ENCODE peak calls at places on chromosomes 4 and X, in four cellular contexts. F, D, H and Q are unnamed samples.
A peak's percentile ranks its signal among the peaks of the same experiment; 100 is the strongest.

GRCh38 chr4:38939150-38939549 is 71.5 kb downstream of the FAM114A1 start:
- DNase-seq in H (no peak), F (no peak), D (no peak), Q (no peak)

GRCh38 chrX:374566-374965 is 12.1 kb downstream of the PPP2R3B start:
- DNase-seq in D (no peak), F (no peak), H (no peak), Q (peak; percentile 37)

GRCh38 chr4:141826260-141826659 is 189.9 kb downstream of the IL15 start:
- DNase-seq in F (no peak), D (no peak), H (no peak), Q (peak; percentile 6)

GRCh38 chr4:150997141-150997540 is 17.9 kb downstream of the LRBA start:
- DNase-seq in H (no peak), D (no peak), F (no peak), Q (no peak)

GRCh38 chr4:21469438-21470032 is 479.0 kb downstream of the KCNIP4 start:
- DNase-seq in H (peak; percentile 2), F (no peak), D (no peak), Q (peak; percentile 20)

GRCh38 chrX:37783284-37783683 is 3.4 kb downstream of the CYBB start:
- DNase-seq in D (no peak), H (no peak), F (no peak), Q (no peak)

GRCh38 chr4:5870220-5870619 is 22.7 kb downstream of the CRMP1 start:
- DNase-seq in H (no peak), F (no peak), D (no peak), Q (no peak)

GRCh38 chrX:427812-428725 is 41.4 kb upstream of the PPP2R3B start:
- DNase-seq in F (peak; percentile 25), D (no peak), H (no peak), Q (peak; percentile 78)

GRCh38 chr4:8067274-8067936 is 91.2 kb downstream of the ABLIM2 start:
- DNase-seq in D (no peak), H (no peak), F (no peak), Q (no peak)

GRCh38 chr4:73891739-73892405 is 22.7 kb downstream of the CXCL1 start:
- DNase-seq in D (no peak), H (no peak), F (no peak), Q (peak; percentile 94)

GRCh38 chr4:5472166-5472565 is 236.2 kb downstream of the EVC2 start:
- DNase-seq in H (no peak), F (no peak), D (no peak), Q (no peak)

GRCh38 chrX:138711399-138712347 is at the start of gene FGF13:
- DNase-seq in F (peak; percentile 6), D (peak; percentile 5), H (no peak), Q (no peak)

GRCh38 chr4:158176108-158176507 is 3.3 kb upstream of the GASK1B start:
- DNase-seq in H (no peak), D (no peak), F (no peak), Q (peak; percentile 51)

GRCh38 chr4:14984452-14984851 is 17.8 kb upstream of the CPEB2 start:
- DNase-seq in F (no peak), D (no peak), H (no peak), Q (no peak)

GRCh38 chrX:107894038-107894437 is 68.4 kb downstream of the MID2 start:
- DNase-seq in F (peak; percentile 44), H (peak; percentile 25), D (peak; percentile 57), Q (peak; percentile 49)

GRCh38 chrX:139085404-139085803 is 373.9 kb upstream of the FGF13 start:
- DNase-seq in D (no peak), H (no peak), F (no peak), Q (no peak)

GRCh38 chr4:15355464-15355863 is 72.4 kb upstream of the C1QTNF7 start:
- DNase-seq in D (no peak), H (no peak), F (no peak), Q (no peak)

GRCh38 chr4:107825072-107825789 is 499 bp downstream of the SGMS2 start:
- DNase-seq in D (peak; percentile 42), F (no peak), H (no peak), Q (peak; percentile 58)

GRCh38 chr4:165489786-165490185 is 111.0 kb downstream of the CPE start:
- DNase-seq in H (peak; percentile 7), D (no peak), F (no peak), Q (no peak)

GRCh38 chrX:19678941-19679340 is 163.6 kb upstream of the MAP3K15 start:
- DNase-seq in F (no peak), D (no peak), H (no peak), Q (no peak)

GRCh38 chr4:156568041-156568440 is 403.6 kb downstream of the PDGFC start:
- DNase-seq in H (no peak), F (no peak), D (no peak), Q (peak; percentile 70)

GRCh38 chr4:108169639-108170038 is 907 bp upstream of the LEF1 start:
- DNase-seq in H (no peak), D (no peak), F (no peak), Q (no peak)

GRCh38 chr4:84767163-84767562 is 184.2 kb downstream of the CDS1 start:
- DNase-seq in H (no peak), F (no peak), D (no peak), Q (no peak)

GRCh38 chr4:118173956-118174355 is 139.7 kb downstream of the NDST3 start:
- DNase-seq in D (no peak), H (no peak), F (no peak), Q (peak; percentile 90)

GRCh38 chr4:188976644-188977115 is 837.4 kb downstream of the TRIML1 start:
- DNase-seq in H (peak; percentile 77), F (no peak), D (peak; percentile 69), Q (peak; percentile 80)

GRCh38 chr4:85756938-85757337 is 282.0 kb downstream of the ARHGAP24 start:
- DNase-seq in D (no peak), F (no peak), H (no peak), Q (peak; percentile 68)

GRCh38 chr4:139018501-139018900 is 2.9 kb downstream of the NOCT start:
- DNase-seq in D (no peak), H (no peak), F (no peak), Q (peak; percentile 28)

GRCh38 chrX:70293621-70294020 is 3.7 kb downstream of the KIF4A start:
- DNase-seq in H (no peak), F (no peak), D (no peak), Q (peak; percentile 8)

GRCh38 chr4:24659241-24659961 is 75.0 kb upstream of the DHX15 start:
- DNase-seq in H (peak; percentile 80), D (peak; percentile 3), F (no peak), Q (no peak)

GRCh38 chr4:78363031-78363430 is 188.5 kb upstream of the ANXA3 start:
- DNase-seq in H (no peak), D (no peak), F (no peak), Q (no peak)

GRCh38 chrX:9642270-9642995 is 123.2 kb downstream of the GPR143 start:
- DNase-seq in F (no peak), D (no peak), H (no peak), Q (no peak)

GRCh38 chr4:165563851-165564250 is 185.0 kb downstream of the CPE start:
- DNase-seq in H (no peak), D (no peak), F (no peak), Q (no peak)

GRCh38 chrX:27251369-27251768 is 211.8 kb downstream of the PPP4R3C start:
- DNase-seq in F (no peak), H (no peak), D (no peak), Q (no peak)

GRCh38 chr4:86895692-86896488 is 3.7 kb upstream of the C4orf36 start:
- DNase-seq in H (peak; percentile 61), F (peak; percentile 22), D (peak; percentile 53), Q (peak; percentile 78)

GRCh38 chr4:2007804-2008670 is 737 bp downstream of the NELFA start:
- DNase-seq in H (no peak), D (no peak), F (peak; percentile 23), Q (peak; percentile 7)

GRCh38 chr4:37989398-37990260 is 29.4 kb downstream of the PTTG2 start:
- DNase-seq in H (no peak), F (no peak), D (no peak), Q (peak; percentile 36)

GRCh38 chr4:22686156-22686555 is 6.6 kb upstream of the GBA3 start:
- DNase-seq in H (no peak), D (no peak), F (no peak), Q (no peak)

GRCh38 chr4:95129708-95130343 is 372.1 kb downstream of the BMPR1B start:
- DNase-seq in D (no peak), F (no peak), H (no peak), Q (peak; percentile 98)